ENCODE peak calls at places on chromosome 15, in six cellular contexts. J is GM23338, D is coronary artery, T is substantia nigra, I is pancreas, U is MM.1S. M is an unnamed sample.

GRCh38 chr15:77497942-77498361 is 77.3 kb downstream of the HMG20A start:
- DNase-seq in T (no peak), I (no peak), J (no peak), U (no peak), D (no peak), M (no peak)

GRCh38 chr15:53351373-53351772 is 408.1 kb downstream of the WDR72 start:
- DNase-seq in D (no peak), T (no peak), I (no peak), J (no peak), U (no peak), M (no peak)

GRCh38 chr15:66703540-66703941 is 1.5 kb downstream of the SMAD6 start:
- DNase-seq in U (peak; percentile 27), T (no peak), D (no peak), J (peak; percentile 35), I (peak; percentile 56), M (no peak)

GRCh38 chr15:59255647-59256380 is 49.2 kb downstream of the LDHAL6B start:
- DNase-seq in D (no peak), I (no peak), U (no peak), J (no peak), T (no peak), M (no peak)

GRCh38 chr15:26806161-26806560 is 33.3 kb upstream of the GABRB3 start:
- DNase-seq in J (no peak), I (no peak), T (no peak), D (no peak), U (no peak), M (no peak)

GRCh38 chr15:65476942-65477341 is 40.5 kb downstream of the DPP8 start:
- DNase-seq in I (no peak), J (no peak), T (no peak), U (no peak), D (no peak), M (no peak)

GRCh38 chr15:29656636-29657475 is 165.4 kb downstream of the TJP1 start:
- DNase-seq in D (no peak), I (no peak), J (peak; percentile 92), T (no peak), U (no peak), M (no peak)

GRCh38 chr15:97902140-97902780 is 58.2 kb upstream of the ARRDC4 start:
- DNase-seq in I (no peak), T (no peak), J (no peak), U (peak; percentile 77), D (no peak), M (no peak)

GRCh38 chr15:31591908-31592307 is 265.3 kb downstream of the KLF13 start:
- DNase-seq in T (no peak), I (no peak), U (no peak), J (no peak), D (no peak), M (no peak)

GRCh38 chr15:53323197-53323596 is 436.3 kb downstream of the WDR72 start:
- DNase-seq in J (no peak), D (no peak), I (no peak), U (no peak), T (no peak), M (no peak)

GRCh38 chr15:38547255-38547997 is 17.2 kb downstream of the RASGRP1 start:
- DNase-seq in D (no peak), I (no peak), T (no peak), U (no peak), J (no peak), M (no peak)

GRCh38 chr15:92848852-92849598 is 51.1 kb upstream of the CHD2 start:
- DNase-seq in J (no peak), U (no peak), D (no peak), I (no peak), T (no peak), M (peak; percentile 81)

GRCh38 chr15:90178468-90179435 is 22.4 kb upstream of the SEMA4B start:
- DNase-seq in D (no peak), U (peak; percentile 61), T (no peak), J (no peak), I (no peak), M (no peak)

GRCh38 chr15:31552482-31553099 is 226.0 kb downstream of the KLF13 start:
- DNase-seq in I (no peak), J (no peak), D (no peak), U (no peak), T (no peak), M (no peak)

DNA sequence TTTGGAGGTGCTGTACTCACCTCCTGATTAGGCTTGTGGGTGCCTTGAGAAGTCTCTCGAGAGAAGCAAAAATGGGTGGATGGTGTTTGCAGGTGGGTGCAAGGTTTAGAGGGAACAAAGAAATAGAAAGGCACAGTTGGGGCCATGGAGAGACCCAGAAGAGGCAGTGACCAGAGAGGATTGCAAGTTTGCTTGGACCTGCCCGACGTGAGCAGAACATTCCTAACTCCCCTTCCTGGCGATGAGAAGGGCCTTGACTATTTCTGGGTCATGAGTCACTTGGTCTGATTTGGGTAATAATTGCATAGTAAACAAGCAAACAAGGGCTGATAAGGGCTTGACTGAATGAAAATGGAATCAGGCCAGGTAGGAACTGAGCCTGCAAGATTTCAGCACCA is 7.0 kb upstream of the CTSH start:
- DNase-seq in U (no peak), J (no peak), I (no peak), T (no peak), D (no peak), M (no peak)
- H3K27ac ChIP-seq in U (no peak overlapping the region), J (no peak overlapping the region), I (peak overlapping the region; percentile 80), T (no peak overlapping the region), D (no peak overlapping the region), M (no peak overlapping the region)

GRCh38 chr15:85475317-85475701 is 94.9 kb downstream of the AKAP13 start:
- DNase-seq in D (no peak), I (no peak), T (no peak), U (peak; percentile 18), J (no peak), M (peak; percentile 90)
- H3K27ac ChIP-seq in D (no peak overlapping the region), I (no peak overlapping the region), T (no peak overlapping the region), U (peak overlapping the region; percentile 46), J (no peak overlapping the region), M (peak overlapping the region; percentile 96)

GRCh38 chr15:28097656-28098359 is 1.3 kb downstream of the OCA2 start:
- DNase-seq in T (no peak), D (peak; percentile 58), J (no peak), U (no peak), I (no peak), M (no peak)

GRCh38 chr15:28098360-28098765 is 752 bp downstream of the OCA2 start:
- DNase-seq in D (no peak), J (no peak), I (no peak), T (no peak), U (no peak), M (no peak)

GRCh38 chr15:28100516-28101195 is 1.5 kb upstream of the OCA2 start:
- DNase-seq in I (no peak), T (no peak), J (no peak), U (no peak), D (peak; percentile 63), M (no peak)

GRCh38 chr15:28099555-28100140 is 533 bp upstream of the OCA2 start:
- DNase-seq in J (no peak), T (no peak), I (no peak), U (no peak), D (peak; percentile 77), M (no peak)

DNA sequence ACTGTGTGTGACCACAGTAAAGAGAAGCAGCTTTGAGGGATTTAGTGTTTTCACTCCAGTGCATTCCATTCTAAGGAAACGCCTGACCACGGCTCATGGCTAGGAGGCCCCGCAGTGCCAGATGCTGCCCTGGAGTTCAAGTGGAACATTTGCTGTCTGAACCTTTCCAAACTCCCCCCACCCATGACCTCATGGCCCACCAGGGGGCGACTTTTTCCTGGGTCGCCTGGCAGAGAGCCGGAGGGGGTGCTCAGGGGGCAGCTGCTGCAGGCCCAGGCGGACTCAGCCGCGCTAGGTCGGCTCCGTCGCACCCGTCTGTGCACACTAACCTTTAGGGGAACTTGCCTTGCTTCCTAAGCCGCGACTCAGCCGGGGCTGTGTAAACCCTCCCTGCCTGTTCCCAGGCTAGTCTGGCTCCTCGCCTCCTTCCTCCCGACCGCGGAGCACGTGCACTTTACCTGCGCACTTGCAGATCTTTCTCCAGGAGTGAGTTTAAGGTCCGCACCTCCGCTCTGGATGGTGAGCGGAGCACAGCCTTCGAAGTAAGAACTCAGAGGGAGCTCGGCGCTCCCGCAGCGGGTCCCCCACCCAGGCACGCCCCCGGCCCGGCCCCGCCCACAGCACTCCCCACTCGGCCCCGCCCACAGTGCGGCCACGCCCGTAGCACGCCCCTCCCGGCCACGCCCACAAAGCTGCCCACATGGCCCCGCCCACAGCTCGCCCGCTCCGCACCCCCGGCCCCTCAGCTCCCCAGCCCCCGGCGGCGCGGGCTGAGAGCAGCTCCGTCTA is at the start of gene OCA2:
- DNase-seq in I (peak; percentile 67), D (peak; percentile 72), U (no peak), T (no peak), J (peak; percentile 92), M (no peak)
- H3K27ac ChIP-seq in I (no peak within 1 kb of the TSS), D (peak within 1 kb of the TSS; percentile 78), U (no peak within 1 kb of the TSS), T (no peak within 1 kb of the TSS), J (no peak within 1 kb of the TSS), M (no peak within 1 kb of the TSS)

GRCh38 chr15:89052474-89052873 is 35.8 kb upstream of the ABHD2 start:
- DNase-seq in D (peak; percentile 71), J (no peak), I (no peak), U (no peak), T (no peak), M (no peak)
- H3K27ac ChIP-seq in D (peak overlapping the region; percentile 87), J (no peak overlapping the region), I (no peak overlapping the region), U (no peak overlapping the region), T (no peak overlapping the region), M (no peak overlapping the region)

GRCh38 chr15:101445562-101446526 is 43.7 kb downstream of the PCSK6 start:
- DNase-seq in T (no peak), U (no peak), I (no peak), D (no peak), J (no peak), M (no peak)
- H3K27ac ChIP-seq in T (peak overlapping the region; percentile 15), U (no peak overlapping the region), I (no peak overlapping the region), D (peak overlapping the region; percentile 52), J (no peak overlapping the region), M (no peak overlapping the region)

DNA sequence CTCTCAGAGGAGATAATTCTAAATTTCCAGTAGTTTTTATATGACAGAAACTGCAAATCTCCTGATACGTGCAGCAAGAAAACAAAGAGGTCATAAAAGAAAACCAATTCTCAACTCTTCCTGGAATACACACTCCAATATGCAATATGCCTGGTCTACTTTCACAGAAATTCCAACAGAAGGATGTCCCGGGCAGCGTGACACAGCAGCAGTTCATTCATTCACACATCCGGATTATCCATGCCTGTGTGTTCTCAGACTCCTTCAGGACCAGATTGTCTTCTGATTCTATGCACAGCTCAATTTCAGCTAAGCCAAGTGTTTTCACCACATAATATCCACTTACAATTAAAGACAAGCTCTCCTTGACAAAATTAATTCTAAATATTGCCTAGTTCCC is 64.3 kb downstream of the FBN1 start:
- DNase-seq in U (no peak), J (no peak), D (no peak), I (no peak), T (no peak), M (no peak)
- H3K27ac ChIP-seq in U (no peak overlapping the region), J (no peak overlapping the region), D (peak overlapping the region; percentile 71), I (no peak overlapping the region), T (no peak overlapping the region), M (no peak overlapping the region)

M was measured in Karpas-422.